ENCODE peak calls at places on chromosomes 11 and 22, in five cellular contexts. J is A172; O is stimulated activated CD4-positive, alpha-beta T cell treated with anti-CD3 and anti-CD28 coated beads, Interleukin-2, amount 100 ng/mL, for 24 hours; W is NCI-H2029; T is left ventricle myocardium inferior. Y is an unnamed sample.

GRCh38 chr11:112248216-112248615 is 12.4 kb downstream of the PLET1 start:
- DNase-seq in J (peak), O (no peak), W (no peak), T (no peak), Y (no peak)

GRCh38 chr11:118117790-118118601 is 31.2 kb upstream of the SMIM35 start:
- DNase-seq in J (no peak), O (no peak), W (no peak), T (no peak), Y (no peak)

GRCh38 chr11:44986315-44986714 is 35.6 kb upstream of the TP53I11 start:
- DNase-seq in J (no peak), O (no peak), W (no peak), T (no peak), Y (no peak)

GRCh38 chr11:68031136-68031459 is 617 bp downstream of the NDUFS8 start:
- DNase-seq in J (no peak), O (no peak), W (no peak), T (no peak), Y (no peak)

GRCh38 chr11:119907934-119908760 is 179.1 kb upstream of the NECTIN1 start:
- DNase-seq in J (no peak), O (no peak), W (no peak), T (no peak), Y (no peak)

GRCh38 chr11:69940246-69940610 is 121.0 kb upstream of the FGF3 start:
- DNase-seq in J (no peak), O (no peak), W (no peak), T (peak), Y (no peak)

GRCh38 chr22:23804781-23805291 is 18.1 kb downstream of the SMARCB1 start:
- DNase-seq in J (no peak), O (no peak), W (no peak), T (no peak), Y (peak)

GRCh38 chr11:104093426-104094280 is 57.2 kb downstream of the DDI1 start:
- DNase-seq in J (no peak), O (no peak), W (no peak), T (no peak), Y (peak)

GRCh38 chr11:126917531-126918204 is 82.9 kb downstream of the KIRREL3 start:
- DNase-seq in J (peak), O (peak), W (no peak), T (no peak), Y (no peak)

GRCh38 chr11:120774591-120775386 is 249.1 kb upstream of the TBCEL start:
- DNase-seq in J (no peak), O (no peak), W (no peak), T (no peak), Y (no peak)

GRCh38 chr22:50641696-50642607 is 14.0 kb upstream of the ARSA start:
- DNase-seq in J (no peak), O (no peak), W (no peak), T (no peak), Y (peak)

GRCh38 chr11:108569896-108570295 is 23.7 kb downstream of the EXPH5 start:
- DNase-seq in J (no peak), O (no peak), W (no peak), T (no peak), Y (no peak)

Y was measured in cardiac muscle cell.